ENCODE peak calls at places on chromosomes 2 and 18, in four cellular contexts. X is activated gamma-delta T cell treated with Interleukin-2 at 50 U/mL for 16 hours, E is MCF 10A, H is right lobe of liver. U is an unnamed sample.

GRCh38 chr2:8491296-8492048 is 190.4 kb upstream of the ID2 start:
- DNase-seq in X (no peak), E (no peak), H (no peak), U (no peak)

GRCh38 chr2:212863185-212863588 is 288.2 kb downstream of the IKZF2 start:
- DNase-seq in X (no peak), E (peak), H (no peak), U (no peak)

GRCh38 chr18:55695091-55695490 is 107.1 kb upstream of the TCF4 start:
- DNase-seq in X (no peak), E (no peak), H (no peak), U (no peak)

GRCh38 chr2:160199683-160200389 is at the start of gene ITGB6:
- DNase-seq in X (no peak), E (no peak), H (no peak), U (no peak)

GRCh38 chr2:190343500-190344274 is at the start of gene INPP1:
- DNase-seq in X (peak), E (peak), H (peak), U (peak)

GRCh38 chr2:29749041-29749440 is 172.3 kb downstream of the ALK start:
- DNase-seq in X (no peak), E (peak), H (no peak), U (peak)

GRCh38 chr2:182103531-182103930 is 117.9 kb downstream of the PPP1R1C start:
- DNase-seq in X (no peak), E (no peak), H (no peak), U (no peak)

GRCh38 chr2:119544075-119545031 is at the start of gene CFAP221:
- DNase-seq in X (peak), E (peak), H (peak), U (peak)

GRCh38 chr2:64453710-64454315 is at the start of gene LGALSL:
- DNase-seq in X (peak), E (peak), H (peak), U (peak)

GRCh38 chr2:175282300-175282699 is 100.8 kb upstream of the ATP5MC3 start:
- DNase-seq in X (no peak), E (peak), H (no peak), U (peak)

GRCh38 chr18:44465337-44465736 is 215.4 kb upstream of the SETBP1 start:
- DNase-seq in X (no peak), E (no peak), H (no peak), U (no peak)

GRCh38 chr2:234690569-234691225 is 193.8 kb upstream of the ARL4C start:
- DNase-seq in X (no peak), E (no peak), H (no peak), U (no peak)

GRCh38 chr2:217335341-217335966 is 475.6 kb upstream of the TNP1 start:
- DNase-seq in X (no peak), E (no peak), H (no peak), U (no peak)

GRCh38 chr18:10524507-10525425 is 1.1 kb upstream of the NAPG start:
- DNase-seq in X (no peak), E (no peak), H (no peak), U (no peak)

GRCh38 chr2:1750935-1751767 is 6.8 kb upstream of the PXDN start:
- DNase-seq in X (peak), E (peak), H (peak), U (peak)

GRCh38 chr2:218452079-218452478 is 33.2 kb downstream of the VIL1 start:
- DNase-seq in X (no peak), E (no peak), H (no peak), U (no peak)

GRCh38 chr2:32479224-32479623 is 122.4 kb downstream of the BIRC6 start:
- DNase-seq in X (no peak), E (no peak), H (no peak), U (no peak)

GRCh38 chr2:239028253-239028619 is 180.4 kb downstream of the TWIST2 start:
- DNase-seq in X (no peak), E (no peak), H (no peak), U (no peak)

GRCh38 chr2:29502452-29502851 is 387.2 kb downstream of the CLIP4 start:
- DNase-seq in X (no peak), E (no peak), H (no peak), U (no peak)

GRCh38 chr2:230924470-230925341 is at the start of gene GPR55:
- DNase-seq in X (peak), E (peak), H (no peak), U (no peak)

GRCh38 chr2:72155737-72156136 is 8.1 kb upstream of the CYP26B1 start:
- DNase-seq in X (no peak), E (no peak), H (no peak), U (no peak)

GRCh38 chr2:174716785-174717184 is 47.5 kb downstream of the CHRNA1 start:
- DNase-seq in X (no peak), E (no peak), H (no peak), U (no peak)

GRCh38 chr2:45494275-45494977 is 116.6 kb downstream of the SRBD1 start:
- DNase-seq in X (no peak), E (peak), H (no peak), U (peak)

GRCh38 chr2:26229595-26229994 is 14.8 kb downstream of the HADHA start:
- DNase-seq in X (no peak), E (no peak), H (no peak), U (no peak)

GRCh38 chr2:225471492-225471891 is 72.0 kb downstream of the NYAP2 start:
- DNase-seq in X (no peak), E (no peak), H (no peak), U (no peak)

GRCh38 chr2:31831585-31831984 is 179.2 kb downstream of the MEMO1 start:
- DNase-seq in X (no peak), E (peak), H (no peak), U (peak)

GRCh38 chr2:231348173-231348572 is 47.3 kb upstream of the B3GNT7 start:
- DNase-seq in X (no peak), E (peak), H (no peak), U (no peak)

GRCh38 chr18:48137354-48138208 is 207.1 kb upstream of the SMAD2 start:
- DNase-seq in X (no peak), E (no peak), H (no peak), U (no peak)

GRCh38 chr2:69185807-69186206 is 172.8 kb downstream of the ANTXR1 start:
- DNase-seq in X (no peak), E (peak), H (no peak), U (no peak)

GRCh38 chr2:16513626-16514025 is 152.0 kb downstream of the CYRIA start:
- DNase-seq in X (no peak), E (peak), H (no peak), U (peak)

GRCh38 chr2:62760555-62760954 is 55.0 kb downstream of the EHBP1 start:
- DNase-seq in X (no peak), E (peak), H (no peak), U (peak)

GRCh38 chr18:50356036-50356945 is 18.6 kb upstream of the SKA1 start:
- DNase-seq in X (no peak), E (peak), H (peak), U (no peak)

GRCh38 chr2:109173311-109174171 is 44.5 kb downstream of the SH3RF3 start:
- DNase-seq in X (no peak), E (peak), H (peak), U (no peak)

GRCh38 chr2:26988165-26988879 is 17.9 kb downstream of the MAPRE3 start:
- DNase-seq in X (no peak), E (peak), H (no peak), U (no peak)

GRCh38 chr2:45651415-45652089 is at the start of gene PRKCE:
- DNase-seq in X (peak), E (peak), H (peak), U (peak)

GRCh38 chr2:39728941-39729351 is 50.1 kb downstream of the THUMPD2 start:
- DNase-seq in X (no peak), E (peak), H (peak), U (peak)

U was measured in RWPE1.